ENCODE peak calls at places on chromosomes 16 and 17, in seven cellular contexts. L is fibroblast of lung, U is choroid plexus epithelial cell, G is fibroblast of pulmonary artery, M is IMR-90, A is upper lobe of right lung, X is endothelial cell. C is an unnamed sample.

GRCh38 chr16:66525396-66526180 is 24.3 kb downstream of the TK2 start:
- DNase-seq in X (no peak), G (no peak), A (no peak), M (no peak), L (no peak), U (peak; percentile 33), C (no peak)

GRCh38 chr17:33178641-33179040 is 114.5 kb downstream of the ASIC2 start:
- DNase-seq in A (no peak), X (no peak), U (no peak), L (no peak), G (no peak), M (no peak), C (no peak)

GRCh38 chr17:7220593-7221280 is 999 bp downstream of the ACADVL start:
- DNase-seq in L (peak; percentile 67), U (peak; percentile 77), M (peak; percentile 63), X (peak; percentile 47), G (peak; percentile 73), A (peak; percentile 84), C (no peak)

GRCh38 chr17:6163632-6164319 is 93.6 kb downstream of the WSCD1 start:
- DNase-seq in A (no peak), X (no peak), G (no peak), L (no peak), U (no peak), M (no peak), C (no peak)

GRCh38 chr17:1709971-1710806 is at the start of gene TLCD2:
- DNase-seq in A (peak; percentile 91), M (peak; percentile 65), L (peak; percentile 65), X (peak; percentile 53), G (peak; percentile 65), U (peak; percentile 66), C (peak; percentile 42)

GRCh38 chr16:49928176-49928892 is 72.4 kb upstream of the ZNF423 start:
- DNase-seq in G (no peak), A (peak; percentile 66), X (no peak), M (no peak), U (no peak), L (no peak), C (no peak)

GRCh38 chr17:1559743-1560581 is 2.6 kb downstream of the PITPNA start:
- DNase-seq in U (no peak), M (no peak), G (no peak), A (no peak), X (no peak), L (no peak), C (no peak)

GRCh38 chr17:4134756-4135155 is 8.1 kb downstream of the ZZEF1 start:
- DNase-seq in M (no peak), U (no peak), L (no peak), X (no peak), G (no peak), A (no peak), C (no peak)

GRCh38 chr17:69060835-69061234 is at the start of gene ABCA9:
- DNase-seq in L (peak; percentile 84), M (peak; percentile 21), X (no peak), A (no peak), U (peak; percentile 96), G (peak; percentile 96), C (no peak)

GRCh38 chr16:11252482-11252931 is 3.5 kb downstream of the SOCS1 start:
- DNase-seq in A (no peak), U (no peak), L (no peak), G (no peak), M (no peak), X (no peak), C (no peak)

GRCh38 chr16:11254913-11255736 is 879 bp downstream of the SOCS1 start:
- DNase-seq in U (peak; percentile 61), L (peak; percentile 40), G (peak; percentile 52), A (peak; percentile 80), M (peak; percentile 34), X (peak; percentile 54), C (peak; percentile 28)

GRCh38 chr16:11255737-11256656 is at the start of gene SOCS1:
- DNase-seq in M (peak; percentile 84), X (peak; percentile 94), L (peak; percentile 89), U (peak; percentile 90), G (peak; percentile 90), A (peak; percentile 93), C (peak; percentile 82)

GRCh38 chr16:11253009-11253994 is 2.7 kb downstream of the SOCS1 start:
- DNase-seq in A (no peak), G (no peak), X (no peak), M (peak; percentile 84), L (peak; percentile 73), U (peak; percentile 30), C (no peak)

GRCh38 chr16:11253995-11254912 is 1.8 kb downstream of the SOCS1 start:
- DNase-seq in U (no peak), A (no peak), G (no peak), L (peak; percentile 20), M (peak; percentile 16), X (no peak), C (no peak)
- TF ChIP-seq CTCF in U (peak; percentile 3), A (no peak), G (no peak), L (no peak), M (no peak), X (no peak), C (no peak)

GRCh38 chr16:2386990-2387389 is 42.3 kb upstream of the CCNF start:
- DNase-seq in A (no peak), U (peak; percentile 32), L (no peak), G (no peak), X (peak; percentile 6), M (no peak), C (no peak)
- TF ChIP-seq CTCF in A (no peak), U (peak; percentile 53), L (peak; percentile 27), G (peak; percentile 26), X (peak; percentile 53), M (peak; percentile 21), C (peak; percentile 46)

DNA sequence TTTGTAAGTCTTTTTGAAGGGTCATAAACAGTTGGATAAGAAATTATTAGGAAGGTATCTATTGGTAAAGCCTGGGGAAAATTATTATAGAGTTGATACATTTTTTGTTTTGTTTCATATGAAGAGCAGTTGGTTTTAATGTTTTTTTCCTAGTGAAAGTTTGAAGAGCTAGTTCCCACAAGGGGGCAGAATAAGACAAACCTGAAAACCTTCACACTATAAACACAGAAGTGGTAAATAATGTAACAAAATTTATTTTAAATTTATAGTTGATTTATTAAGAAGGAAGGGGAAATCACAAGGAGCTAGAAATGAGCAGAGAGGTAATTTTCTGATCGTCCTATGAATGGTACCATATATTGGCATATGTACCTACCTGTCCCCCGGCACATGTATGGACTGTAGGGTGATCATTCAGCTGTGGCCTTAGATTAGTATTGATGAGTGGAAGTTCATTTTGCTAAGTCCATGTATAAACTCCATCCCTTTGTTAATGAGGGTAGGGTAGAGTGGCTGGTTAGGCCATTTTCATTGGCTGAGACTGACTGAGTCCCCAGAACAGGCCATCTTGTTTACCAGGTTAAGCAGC is 116.3 kb downstream of the TANC2 start:
- DNase-seq in X (no peak), L (peak; percentile 77), G (peak; percentile 75), U (peak; percentile 74), A (no peak), M (peak; percentile 58), C (no peak)
- TF ChIP-seq CTCF in X (peak; percentile 31), L (peak; percentile 52), G (peak; percentile 58), U (peak; percentile 60), A (peak; percentile 44), M (peak; percentile 62), C (peak; percentile 70)

DNA sequence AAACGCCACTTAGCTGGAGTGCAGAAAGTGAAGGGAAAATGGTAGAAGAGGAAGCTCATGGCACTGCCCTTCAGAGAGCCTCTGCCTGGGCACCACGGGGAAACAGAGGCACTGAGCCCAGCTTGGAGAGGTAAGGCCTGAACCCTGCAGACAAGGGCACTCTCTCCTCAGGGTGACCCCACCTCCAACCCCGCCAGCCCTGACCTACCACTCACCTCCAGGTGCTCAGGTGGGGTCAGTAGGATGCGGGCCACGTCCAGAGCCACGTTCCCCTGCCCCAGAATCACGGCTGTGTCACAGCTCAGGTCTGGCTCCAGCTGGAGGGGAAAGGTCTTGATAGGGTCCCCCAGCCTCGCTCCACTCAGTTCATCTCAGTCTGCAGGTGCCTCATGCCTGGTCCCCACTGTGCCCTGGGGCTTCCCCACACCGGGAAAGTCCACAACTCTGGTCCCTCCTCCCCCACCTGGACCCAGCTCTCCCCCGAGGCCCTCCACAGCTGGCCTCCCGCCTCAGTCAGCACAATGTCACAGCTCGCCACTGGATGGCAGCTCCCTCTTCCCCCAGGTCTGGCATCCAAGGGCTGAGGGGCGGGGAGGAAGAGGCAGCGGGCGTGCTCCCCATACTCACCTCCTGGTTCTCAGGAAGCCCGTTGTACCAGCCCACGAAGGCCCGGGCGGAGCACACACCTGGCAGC is 6.0 kb upstream of the GRIN2C start:
- DNase-seq in M (no peak), A (no peak), X (no peak), L (no peak), U (no peak), G (no peak), C (no peak)
- TF ChIP-seq CTCF in M (no peak), A (no peak), X (no peak), L (no peak), U (no peak), G (no peak), C (no peak)

GRCh38 chr16:24514096-24514495 is 25.3 kb upstream of the RBBP6 start:
- DNase-seq in L (no peak), A (no peak), M (no peak), X (no peak), G (no peak), U (no peak), C (no peak)
- TF ChIP-seq CTCF in L (no peak), A (no peak), M (no peak), X (no peak), G (no peak), U (no peak), C (no peak)